ENCODE peak calls at places on chromosomes 7 and 10, in five cellular contexts. One of them, this sample, is unnamed. For H3K4me1, the result is how much of the 10 kb centered on the place peaks cover.

GRCh38 chr7:25054849-25055248 is 70.2 kb downstream of the CYCS start:
- DNase-seq in Karpas-422: no peak
- DNase-seq in heart right ventricle: no peak
- DNase-seq in breast epithelium: no peak
- DNase-seq in hepatocyte: no peak
- DNase-seq in this sample: no peak

GRCh38 chr7:9945882-9946281 is 1027.8 kb upstream of the PHF14 start:
- DNase-seq in breast epithelium: no peak
- DNase-seq in heart right ventricle: no peak
- DNase-seq in hepatocyte: no peak
- DNase-seq in Karpas-422: no peak
- DNase-seq in this sample: no peak

GRCh38 chr7:145339319-145339718 is 503.5 kb upstream of the TPK1 start:
- DNase-seq in hepatocyte: no peak
- DNase-seq in Karpas-422: no peak
- DNase-seq in heart right ventricle: no peak
- DNase-seq in breast epithelium: no peak
- DNase-seq in this sample: no peak

GRCh38 chr7:104650991-104651680 is 322.7 kb downstream of the LHFPL3 start:
- DNase-seq in heart right ventricle: no peak
- DNase-seq in breast epithelium: no peak
- DNase-seq in Karpas-422: no peak
- DNase-seq in hepatocyte: no peak
- DNase-seq in this sample: no peak

GRCh38 chr7:95330194-95331003 is 6.1 kb upstream of the PON1 start:
- DNase-seq in Karpas-422: no peak
- DNase-seq in heart right ventricle: no peak
- DNase-seq in breast epithelium: no peak
- DNase-seq in hepatocyte: no peak
- DNase-seq in this sample: no peak

GRCh38 chr10:24718031-24718855 is 5.4 kb downstream of the ARHGAP21 start:
- DNase-seq in heart right ventricle: no peak
- DNase-seq in hepatocyte: no peak
- DNase-seq in breast epithelium: no peak
- DNase-seq in Karpas-422: no peak
- DNase-seq in this sample: no peak

GRCh38 chr10:120181154-120181553 is 275.9 kb upstream of the PLPP4 start:
- DNase-seq in heart right ventricle: no peak
- DNase-seq in hepatocyte: no peak
- DNase-seq in Karpas-422: no peak
- DNase-seq in breast epithelium: no peak
- DNase-seq in this sample: no peak

GRCh38 chr7:45112648-45113047 is 1.2 kb upstream of the TBRG4 start:
- DNase-seq in Karpas-422: no peak
- DNase-seq in hepatocyte: no peak
- DNase-seq in heart right ventricle: no peak
- DNase-seq in breast epithelium: no peak
- DNase-seq in this sample: no peak

GRCh38 chr10:117927334-117927733 is 119.4 kb downstream of the RAB11FIP2 start:
- DNase-seq in heart right ventricle: no peak
- DNase-seq in breast epithelium: no peak
- DNase-seq in hepatocyte: no peak
- DNase-seq in Karpas-422: no peak
- DNase-seq in this sample: no peak

GRCh38 chr10:130801784-130802183 is 509.7 kb downstream of the TCERG1L start:
- DNase-seq in Karpas-422: no peak
- DNase-seq in breast epithelium: no peak
- DNase-seq in heart right ventricle: no peak
- DNase-seq in hepatocyte: no peak
- DNase-seq in this sample: no peak

GRCh38 chr7:48376263-48376662 is 205.0 kb downstream of the ABCA13 start:
- DNase-seq in breast epithelium: no peak
- DNase-seq in heart right ventricle: no peak
- DNase-seq in hepatocyte: no peak
- DNase-seq in Karpas-422: no peak
- DNase-seq in this sample: no peak

GRCh38 chr7:117871401-117871777 is 1.9 kb downstream of the CTTNBP2 start:
- DNase-seq in heart right ventricle: no peak
- DNase-seq in Karpas-422: no peak
- DNase-seq in hepatocyte: no peak
- DNase-seq in breast epithelium: no peak
- DNase-seq in this sample: no peak

GRCh38 chr7:72781161-72781560 is 46.8 kb downstream of the TYW1B start:
- DNase-seq in breast epithelium: no peak
- DNase-seq in Karpas-422: no peak
- DNase-seq in heart right ventricle: no peak
- DNase-seq in hepatocyte: no peak
- DNase-seq in this sample: no peak

GRCh38 chr7:7395785-7396184 is 139.9 kb downstream of the COL28A1 start:
- DNase-seq in heart right ventricle: no peak
- DNase-seq in hepatocyte: no peak
- DNase-seq in breast epithelium: no peak
- DNase-seq in Karpas-422: no peak
- DNase-seq in this sample: no peak

GRCh38 chr7:34451923-34452322 is 206.1 kb upstream of the NPSR1 start:
- DNase-seq in hepatocyte: peak
- DNase-seq in heart right ventricle: no peak
- DNase-seq in breast epithelium: no peak
- DNase-seq in Karpas-422: no peak
- DNase-seq in this sample: no peak

GRCh38 chr7:140594131-140594691 is 46.4 kb downstream of the DENND2A start:
- DNase-seq in heart right ventricle: peak
- DNase-seq in Karpas-422: no peak
- DNase-seq in hepatocyte: no peak
- DNase-seq in breast epithelium: no peak
- DNase-seq in this sample: no peak

GRCh38 chr7:140160308-140160707 is 16.5 kb downstream of the KDM7A start:
- DNase-seq in Karpas-422: no peak
- DNase-seq in breast epithelium: no peak
- DNase-seq in hepatocyte: no peak
- DNase-seq in heart right ventricle: no peak
- DNase-seq in this sample: no peak

GRCh38 chr7:29284586-29285450 is 90.2 kb downstream of the CHN2 start:
- DNase-seq in Karpas-422: no peak
- DNase-seq in heart right ventricle: no peak
- DNase-seq in breast epithelium: no peak
- DNase-seq in hepatocyte: no peak
- DNase-seq in this sample: no peak

GRCh38 chr10:52410916-52411315 is 96.8 kb downstream of the DKK1 start:
- DNase-seq in hepatocyte: no peak
- DNase-seq in Karpas-422: no peak
- DNase-seq in heart right ventricle: no peak
- DNase-seq in breast epithelium: no peak
- DNase-seq in this sample: peak

DNA sequence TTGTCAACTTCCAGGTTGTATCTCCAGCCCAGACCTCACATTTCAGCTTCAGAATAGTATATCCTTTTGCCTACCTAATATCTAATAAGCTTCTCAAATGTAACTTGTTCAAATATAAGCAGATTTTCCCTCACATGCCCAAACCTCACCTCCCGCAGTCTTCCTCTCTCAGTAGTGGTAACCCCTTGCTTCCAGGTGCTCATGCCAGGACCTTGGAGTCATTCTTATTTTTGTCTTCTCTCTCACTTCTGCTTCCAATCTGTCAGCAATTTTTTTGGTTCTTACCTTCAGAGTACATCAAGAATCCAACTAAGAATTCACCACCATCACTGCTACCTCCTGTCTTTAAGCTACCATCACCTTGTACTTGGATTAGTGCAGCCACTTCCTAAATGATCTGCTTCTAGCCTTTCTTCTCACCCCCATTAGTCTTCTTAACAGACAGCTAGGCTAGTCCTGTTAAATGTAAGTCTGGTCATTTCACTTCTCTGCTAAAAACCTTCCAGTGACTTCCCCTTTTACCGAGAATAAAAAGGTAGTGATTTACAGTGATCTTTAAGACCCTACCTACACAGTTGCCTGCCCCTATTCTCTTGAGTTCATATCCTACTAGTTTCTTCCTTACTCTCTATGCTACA is 14.0 kb downstream of the ANKIB1 start:
- DNase-seq in heart right ventricle: no peak
- DNase-seq in hepatocyte: no peak
- DNase-seq in breast epithelium: no peak
- DNase-seq in Karpas-422: no peak
- DNase-seq in this sample: no peak
- H3K4me1 ChIP-seq in heart right ventricle: under half
- H3K4me1 ChIP-seq in hepatocyte: under half
- H3K4me1 ChIP-seq in breast epithelium: under half
- H3K4me1 ChIP-seq in Karpas-422: under half
- H3K4me1 ChIP-seq in this sample: under half

DNA sequence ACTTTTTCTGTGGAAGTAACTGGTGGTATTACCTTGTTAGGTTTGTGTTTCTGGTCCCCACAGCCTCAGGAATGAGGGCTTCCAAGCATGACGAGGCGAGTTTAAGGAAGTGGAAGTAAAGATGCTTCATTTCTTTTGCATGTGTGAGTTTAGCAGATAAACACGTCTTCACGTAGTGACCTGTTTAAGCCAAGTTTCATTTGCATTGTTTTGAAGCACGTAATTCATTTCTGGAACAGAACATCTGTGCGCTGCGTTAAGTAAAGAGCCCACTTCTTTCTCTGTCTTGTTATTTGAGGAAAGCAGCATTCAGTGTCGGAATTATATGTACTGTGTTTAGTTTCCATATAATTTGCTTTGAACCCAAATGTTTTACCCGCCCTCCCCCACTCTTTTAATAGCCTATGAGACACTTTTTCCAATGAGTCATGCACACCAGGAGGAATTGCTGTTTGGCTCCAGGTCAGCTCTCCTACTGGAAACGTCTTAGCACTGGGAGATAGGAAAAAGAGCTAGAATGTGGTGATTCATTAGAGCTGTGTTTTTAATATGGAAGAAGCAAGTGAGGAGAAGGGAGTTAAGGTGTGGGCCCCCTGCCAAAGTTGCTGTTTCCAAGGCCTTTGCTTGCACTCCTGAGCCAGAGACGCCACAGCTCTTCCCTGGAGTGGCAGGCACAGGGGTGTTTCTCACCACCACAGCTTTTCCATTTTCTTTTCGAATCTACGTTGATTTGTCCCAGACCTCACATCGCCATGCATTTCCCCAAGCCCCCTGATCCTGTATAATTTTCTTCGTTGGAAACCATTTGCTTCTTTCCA is 36.8 kb downstream of the BTBD16 start:
- DNase-seq in Karpas-422: peak
- DNase-seq in breast epithelium: no peak
- DNase-seq in heart right ventricle: peak
- DNase-seq in hepatocyte: peak
- DNase-seq in this sample: peak
- H3K4me3 ChIP-seq in Karpas-422: no peak
- H3K4me3 ChIP-seq in breast epithelium: peak
- H3K4me3 ChIP-seq in heart right ventricle: no peak
- H3K4me3 ChIP-seq in hepatocyte: no peak
- H3K4me3 ChIP-seq in this sample: no peak

DNA sequence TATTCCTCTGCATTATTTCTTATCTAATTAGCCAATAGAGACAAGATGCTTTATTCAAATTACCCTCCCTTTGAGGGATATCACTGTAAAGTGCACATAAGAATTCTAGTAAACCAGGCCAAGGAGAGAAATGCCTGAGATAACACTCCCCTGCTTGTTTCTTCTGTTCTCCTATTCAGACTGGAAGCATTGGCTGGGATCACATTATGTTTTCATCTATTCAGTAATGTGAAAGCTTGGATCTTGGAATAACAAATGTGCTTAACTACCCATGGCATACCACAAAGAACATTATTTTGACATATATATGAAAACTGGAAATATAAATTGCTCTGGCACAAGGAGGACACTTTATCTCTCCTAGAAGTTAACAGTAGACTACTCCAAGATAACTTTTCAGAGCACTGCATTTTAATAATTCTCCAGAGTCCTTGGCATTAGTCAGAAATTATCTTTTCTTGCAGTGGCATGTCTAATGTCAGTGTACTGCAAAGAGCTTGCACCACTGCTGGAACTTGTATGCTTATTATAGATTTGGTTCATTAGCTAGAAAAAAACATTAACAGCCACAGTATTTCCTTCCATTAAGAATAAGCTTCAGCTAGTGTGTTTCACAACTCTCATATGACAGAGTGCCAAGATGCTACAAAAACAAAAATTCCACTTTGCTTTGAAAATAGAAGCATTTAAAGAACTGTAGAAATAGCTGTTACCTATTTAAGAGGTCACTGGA is 169.3 kb upstream of the LRRN3 start:
- DNase-seq in heart right ventricle: no peak
- DNase-seq in hepatocyte: no peak
- DNase-seq in Karpas-422: no peak
- DNase-seq in breast epithelium: no peak
- DNase-seq in this sample: no peak
- H3K4me1 ChIP-seq in heart right ventricle: under half
- H3K4me1 ChIP-seq in hepatocyte: under half
- H3K4me1 ChIP-seq in Karpas-422: under half
- H3K4me1 ChIP-seq in breast epithelium: under half
- H3K4me1 ChIP-seq in this sample: under half

DNA sequence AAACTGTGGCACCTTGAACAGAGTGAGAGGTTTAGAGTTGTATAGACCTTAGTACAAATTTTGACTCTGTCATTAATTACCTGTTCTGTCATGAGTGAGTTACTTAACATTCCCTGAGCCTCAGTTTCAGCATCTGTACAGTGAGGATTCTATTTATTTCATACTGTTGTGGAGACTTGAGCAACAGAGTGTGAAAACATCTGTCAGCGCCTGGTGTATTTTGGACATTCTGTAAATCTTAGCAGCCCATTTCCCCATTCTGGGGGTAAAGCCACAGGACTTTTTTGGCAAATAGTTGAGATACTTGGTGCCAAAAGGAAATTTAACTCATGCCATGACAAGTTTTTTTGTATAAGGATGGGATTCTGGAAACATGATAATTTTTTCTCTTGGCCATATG is 94.8 kb downstream of the AUTS2 start:
- DNase-seq in breast epithelium: no peak
- DNase-seq in hepatocyte: no peak
- DNase-seq in heart right ventricle: no peak
- DNase-seq in Karpas-422: peak
- DNase-seq in this sample: no peak
- H3K4me3 ChIP-seq in breast epithelium: no peak
- H3K4me3 ChIP-seq in hepatocyte: no peak
- H3K4me3 ChIP-seq in heart right ventricle: no peak
- H3K4me3 ChIP-seq in Karpas-422: peak
- H3K4me3 ChIP-seq in this sample: no peak

DNA sequence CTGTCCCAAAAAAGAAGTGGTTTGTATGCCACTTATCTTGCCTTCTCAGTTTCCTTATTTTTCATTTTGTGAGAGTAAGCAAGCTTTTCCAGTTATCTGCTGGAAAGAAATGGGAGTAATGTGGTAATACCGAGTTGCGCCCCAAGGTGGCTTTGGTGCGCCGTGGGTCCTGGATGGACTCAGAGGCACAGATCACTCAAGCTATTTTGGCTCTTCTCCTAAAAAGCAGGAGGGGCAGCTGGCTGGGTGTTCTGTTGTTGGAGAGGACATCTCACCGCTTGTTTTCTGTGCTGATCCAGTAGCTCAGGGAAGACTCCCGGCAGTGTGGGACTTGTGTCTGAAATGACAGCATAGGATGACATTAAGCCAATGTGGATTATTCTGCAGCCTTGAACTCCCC is 16.4 kb downstream of the PRKRIP1 start:
- DNase-seq in hepatocyte: no peak
- DNase-seq in Karpas-422: no peak
- DNase-seq in heart right ventricle: peak
- DNase-seq in breast epithelium: no peak
- DNase-seq in this sample: no peak
- H3K4me1 ChIP-seq in hepatocyte: under half
- H3K4me1 ChIP-seq in Karpas-422: under half
- H3K4me1 ChIP-seq in heart right ventricle: under half
- H3K4me1 ChIP-seq in breast epithelium: under half
- H3K4me1 ChIP-seq in this sample: under half

This sample was measured in aorta.